ENCODE peak calls at places on chromosomes 5 and 9, in six cellular contexts. F, V, Z, Q, I and T are unnamed samples.

GRCh38 chr5:177445052-177446016 is 1.3 kb upstream of the PRR7 start:
- DNase-seq in F (peak; percentile 38), V (peak; percentile 61), Z (no peak), Q (no peak), I (no peak), T (no peak)

GRCh38 chr9:114804504-114804903 is 1.3 kb downstream of the TNFSF15 start:
- DNase-seq in F (no peak), V (no peak), Z (no peak), Q (no peak), I (no peak), T (no peak)

GRCh38 chr9:109681301-109681700 is 98.7 kb upstream of the PALM2AKAP2 start:
- DNase-seq in F (no peak), V (no peak), Z (no peak), Q (no peak), I (peak; percentile 6), T (no peak)

GRCh38 chr5:145129797-145130196 is 705.3 kb downstream of the PRELID2 start:
- DNase-seq in F (no peak), V (no peak), Z (no peak), Q (no peak), I (no peak), T (no peak)

GRCh38 chr9:88532320-88532719 is 2.7 kb upstream of the NXNL2 start:
- DNase-seq in F (no peak), V (no peak), Z (no peak), Q (peak; percentile 16), I (peak; percentile 92), T (peak; percentile 40)

GRCh38 chr9:6938447-6938846 is 180.7 kb downstream of the KDM4C start:
- DNase-seq in F (no peak), V (no peak), Z (no peak), Q (no peak), I (no peak), T (peak; percentile 61)

GRCh38 chr5:140145818-140146522 is 20.2 kb downstream of the IGIP start:
- DNase-seq in F (peak; percentile 56), V (peak; percentile 47), Z (peak; percentile 80), Q (peak; percentile 92), I (peak; percentile 67), T (peak; percentile 23)

GRCh38 chr5:350355-350754 is 28.8 kb downstream of the AHRR start:
- DNase-seq in F (no peak), V (no peak), Z (no peak), Q (no peak), I (peak; percentile 37), T (peak; percentile 39)

GRCh38 chr9:135480071-135480941 is 724 bp downstream of the PPP1R26 start:
- DNase-seq in F (peak; percentile 25), V (no peak), Z (no peak), Q (peak; percentile 64), I (peak; percentile 75), T (peak; percentile 44)

GRCh38 chr5:1554410-1554967 is 30.7 kb upstream of the LPCAT1 start:
- DNase-seq in F (no peak), V (no peak), Z (no peak), Q (no peak), I (no peak), T (no peak)

GRCh38 chr9:121066850-121067249 is 7.9 kb upstream of the CNTRL start:
- DNase-seq in F (no peak), V (no peak), Z (no peak), Q (no peak), I (no peak), T (no peak)

GRCh38 chr5:12672141-12672540 is 767.9 kb upstream of the CTNND2 start:
- DNase-seq in F (no peak), V (no peak), Z (no peak), Q (peak; percentile 20), I (peak; percentile 66), T (no peak)

GRCh38 chr5:12668564-12668963 is 764.3 kb upstream of the CTNND2 start:
- DNase-seq in F (no peak), V (no peak), Z (no peak), Q (no peak), I (peak; percentile 27), T (no peak)

GRCh38 chr5:12669326-12669725 is 765.1 kb upstream of the CTNND2 start:
- DNase-seq in F (no peak), V (no peak), Z (no peak), Q (no peak), I (peak; percentile 60), T (no peak)
- H3K4me3 ChIP-seq in F (no peak overlapping the region), V (no peak overlapping the region), Z (no peak overlapping the region), Q (no peak overlapping the region), I (no peak overlapping the region), T (no peak overlapping the region)

DNA sequence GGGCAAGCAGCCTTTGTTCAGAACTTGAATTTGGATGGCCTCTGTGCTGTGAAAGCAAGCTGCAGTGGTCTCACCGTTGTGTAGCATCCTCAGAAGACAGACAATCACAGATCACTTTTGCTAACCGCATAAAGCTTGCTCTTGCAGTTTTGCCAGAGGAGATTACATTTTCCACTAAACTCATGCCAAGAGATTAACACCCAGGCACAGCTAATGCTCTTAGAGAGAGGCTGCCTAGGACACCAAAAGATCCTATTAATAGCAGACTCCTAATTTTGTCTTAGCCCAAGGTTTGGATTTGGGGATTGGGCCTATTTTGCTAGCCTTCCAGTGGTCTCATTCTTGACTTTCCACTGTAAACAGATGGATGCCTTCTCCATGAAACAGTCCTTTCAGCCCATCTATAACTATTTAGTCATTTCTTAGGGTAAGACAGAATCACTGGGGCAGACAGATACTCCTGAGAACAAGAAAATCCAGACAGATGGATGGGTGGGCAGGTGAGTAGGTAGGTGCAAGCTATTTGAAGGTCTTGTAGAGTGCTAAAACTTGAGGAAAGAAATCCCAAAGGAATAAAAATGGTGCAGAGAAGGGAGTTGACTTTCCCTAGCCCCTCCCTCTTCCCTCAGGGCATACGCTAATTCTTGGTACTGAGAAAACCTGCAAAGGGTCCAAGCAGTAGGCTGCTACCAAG is 506.2 kb downstream of the SPOCK1 start:
- DNase-seq in F (no peak), V (no peak), Z (no peak), Q (no peak), I (no peak), T (no peak)
- H3K4me1 ChIP-seq in F (no peaks in the 10 kb centered on the region), V (no peaks in the 10 kb centered on the region), Z (no peaks in the 10 kb centered on the region), Q (no peaks in the 10 kb centered on the region), I (no peaks in the 10 kb centered on the region), T (no peaks in the 10 kb centered on the region)

GRCh38 chr5:100824635-100825034 is 78.4 kb downstream of the ST8SIA4 start:
- DNase-seq in F (no peak), V (no peak), Z (no peak), Q (no peak), I (no peak), T (no peak)
- H3K4me3 ChIP-seq in F (no peak overlapping the region), V (no peak overlapping the region), Z (no peak overlapping the region), Q (no peak overlapping the region), I (no peak overlapping the region), T (no peak overlapping the region)

DNA sequence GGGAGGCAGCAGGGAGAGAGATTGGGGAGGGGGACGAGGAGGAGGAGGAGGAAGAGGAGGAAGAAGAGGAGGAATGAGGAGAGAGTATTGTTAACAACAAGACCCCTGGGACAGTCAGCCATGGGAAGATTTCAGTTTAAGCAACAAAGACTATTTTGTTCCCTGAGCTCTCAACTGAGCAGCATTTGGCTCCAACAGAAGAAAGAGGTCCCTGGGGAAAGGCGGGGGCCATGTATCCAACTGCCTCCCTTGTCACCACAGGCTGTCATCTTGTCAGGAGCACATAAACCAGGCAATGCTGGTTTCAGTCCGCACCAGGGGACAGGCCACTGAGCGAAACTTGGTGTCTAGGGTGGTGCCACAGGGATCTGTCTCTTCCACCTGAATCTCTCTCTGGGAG is 316.1 kb downstream of the TLE1 start:
- DNase-seq in F (no peak), V (no peak), Z (no peak), Q (no peak), I (no peak), T (no peak)
- H3K4me1 ChIP-seq in F (peaks cover 6% of the 10 kb centered on the region), V (no peaks in the 10 kb centered on the region), Z (peaks cover 8% of the 10 kb centered on the region), Q (no peaks in the 10 kb centered on the region), I (peaks cover 12% of the 10 kb centered on the region), T (no peaks in the 10 kb centered on the region)

DNA sequence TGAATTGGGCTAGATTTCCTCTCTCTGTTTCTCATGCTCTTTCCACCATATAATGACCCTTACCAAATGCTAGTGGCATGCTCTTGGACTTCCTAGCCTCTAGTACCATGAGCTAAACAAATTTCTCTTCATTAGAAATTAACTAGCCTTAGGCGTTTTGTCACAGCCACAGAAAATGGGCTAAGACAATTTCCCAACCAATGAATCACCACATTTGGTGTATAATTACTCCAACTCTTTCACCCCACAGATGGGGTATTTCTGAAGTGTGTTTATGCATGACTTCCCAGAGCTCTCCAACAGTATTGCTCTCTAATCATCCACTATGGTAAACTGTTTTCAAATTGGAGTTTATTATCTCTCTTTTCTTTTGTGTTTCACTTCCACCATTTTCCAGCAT is 1041.1 kb upstream of the COX7C start:
- DNase-seq in F (no peak), V (no peak), Z (no peak), Q (no peak), I (no peak), T (no peak)
- H3K4me3 ChIP-seq in F (no peak overlapping the region), V (no peak overlapping the region), Z (no peak overlapping the region), Q (no peak overlapping the region), I (no peak overlapping the region), T (no peak overlapping the region)

GRCh38 chr9:36870960-36871359 is 163.1 kb downstream of the PAX5 start:
- DNase-seq in F (no peak), V (no peak), Z (no peak), Q (no peak), I (no peak), T (no peak)
- H3K4me1 ChIP-seq in F (no peaks in the 10 kb centered on the region), V (no peaks in the 10 kb centered on the region), Z (no peaks in the 10 kb centered on the region), Q (no peaks in the 10 kb centered on the region), I (no peaks in the 10 kb centered on the region), T (no peaks in the 10 kb centered on the region)

GRCh38 chr5:79510638-79511037 is 3.3 kb downstream of the HOMER1 start:
- DNase-seq in F (no peak), V (no peak), Z (no peak), Q (no peak), I (no peak), T (no peak)
- H3K4me3 ChIP-seq in F (no peak overlapping the region), V (no peak overlapping the region), Z (no peak overlapping the region), Q (peak overlapping the region; percentile 69), I (no peak overlapping the region), T (peak overlapping the region; percentile 62)

DNA sequence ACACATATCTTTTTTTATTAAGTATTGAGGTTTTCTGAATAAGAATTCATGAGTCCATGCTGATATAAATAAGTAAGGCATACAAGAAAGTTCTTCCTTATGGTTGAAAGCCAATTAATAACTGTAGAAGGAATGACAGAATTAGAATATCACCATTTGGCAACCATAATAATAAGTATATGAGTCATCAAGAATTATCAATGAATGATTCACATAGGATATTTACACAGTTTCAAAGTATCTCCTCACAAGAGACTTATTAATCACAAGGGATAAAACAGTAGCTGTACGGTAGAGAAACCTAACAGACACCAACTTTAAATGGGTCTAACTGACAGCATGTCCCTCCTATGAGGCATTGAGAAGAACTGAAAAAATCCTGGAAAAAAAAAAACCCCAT is 161.6 kb downstream of the NR3C1 start:
- DNase-seq in F (no peak), V (no peak), Z (no peak), Q (no peak), I (no peak), T (no peak)
- H3K4me1 ChIP-seq in F (no peaks in the 10 kb centered on the region), V (no peaks in the 10 kb centered on the region), Z (peaks cover 13% of the 10 kb centered on the region), Q (peaks cover 10% of the 10 kb centered on the region), I (peaks cover 6% of the 10 kb centered on the region), T (no peaks in the 10 kb centered on the region)